ENCODE peak calls at places on chromosomes 2 and 18, in ten cellular contexts. J is anterior cingulate cortex; I is NCI-H146; U is frontal cortex; O is HEK293T; C is activated CD4-positive, alpha-beta T cell treated with anti-CD3 and anti-CD28 coated beads, Interleukin-2, amount 50 U/mL, for 24 hours; P is HS-5; B is ascending aorta; V is A549; N is spleen. X is an unnamed sample.

GRCh38 chr2:24380687-24381271 is 20.4 kb upstream of the ITSN2 start:
- DNase-seq in J (no peak), I (no peak), U (no peak), O (no peak), C (no peak), P (no peak), B (no peak), V (no peak), N (no peak), X (no peak)

GRCh38 chr2:45763256-45763655 is 111.8 kb downstream of the PRKCE start:
- DNase-seq in J (no peak), I (no peak), U (no peak), O (no peak), C (no peak), P (no peak), B (no peak), V (no peak), N (no peak), X (no peak)

GRCh38 chr2:15693926-15694588 is 102.4 kb downstream of the DDX1 start:
- DNase-seq in J (no peak), I (no peak), U (no peak), O (no peak), C (no peak), P (no peak), B (no peak), V (no peak), N (no peak), X (no peak)

GRCh38 chr2:73823916-73824523 is 4.7 kb upstream of the STAMBP start:
- DNase-seq in J (no peak), I (peak), U (peak), O (peak), C (no peak), P (peak), B (no peak), V (peak), N (no peak), X (peak)

GRCh38 chr2:64779117-64779690 is 125.5 kb upstream of the SERTAD2 start:
- DNase-seq in J (no peak), I (no peak), U (no peak), O (no peak), C (no peak), P (peak), B (no peak), V (peak), N (no peak), X (no peak)

GRCh38 chr2:241272722-241273551 is 42.5 kb downstream of the HDLBP start:
- DNase-seq in J (peak), I (peak), U (peak), O (peak), C (peak), P (peak), B (peak), V (peak), N (no peak), X (peak)

GRCh38 chr2:9708683-9709538 is 78.1 kb upstream of the YWHAQ start:
- DNase-seq in J (no peak), I (peak), U (no peak), O (no peak), C (no peak), P (no peak), B (no peak), V (no peak), N (no peak), X (no peak)

GRCh38 chr2:195737531-195738162 is 80.6 kb downstream of the SLC39A10 start:
- DNase-seq in J (no peak), I (no peak), U (no peak), O (no peak), C (no peak), P (no peak), B (no peak), V (no peak), N (no peak), X (no peak)

GRCh38 chr18:63540131-63540530 is 2.0 kb upstream of the SERPINB12 start:
- DNase-seq in J (no peak), I (no peak), U (no peak), O (no peak), C (no peak), P (peak), B (no peak), V (no peak), N (no peak), X (no peak)

GRCh38 chr2:47620717-47621437 is 162.1 kb upstream of the MSH6 start:
- DNase-seq in J (no peak), I (no peak), U (no peak), O (no peak), C (no peak), P (no peak), B (no peak), V (no peak), N (peak), X (no peak)

GRCh38 chr18:59528866-59529265 is 168.4 kb downstream of the CCBE1 start:
- DNase-seq in J (no peak), I (no peak), U (no peak), O (no peak), C (no peak), P (no peak), B (no peak), V (no peak), N (no peak), X (no peak)

GRCh38 chr2:96869824-96870630 is at the start of gene SEMA4C:
- DNase-seq in J (peak), I (peak), U (peak), O (peak), C (no peak), P (no peak), B (peak), V (peak), N (peak), X (peak)